ENCODE peak calls at places on chromosomes 11 and 22, in nine cellular contexts. D is cardiac muscle cell; T is trophoblast cell; K is A549; X is fibroblast of lung; W is heart right ventricle; Z is CD4-positive, alpha-beta T cell; A is IMR-90; U is left ventricle myocardium inferior. S is an unnamed sample.

GRCh38 chr22:26534874-26535470 is 22.7 kb upstream of the TFIP11 start:
- DNase-seq in D (no peak), T (no peak), K (no peak), X (no peak), W (no peak), Z (no peak), A (no peak), U (no peak), S (no peak)

GRCh38 chr11:16239130-16240105 is 116.9 kb downstream of the SOX6 start:
- DNase-seq in D (peak), T (no peak), K (no peak), X (peak), W (no peak), Z (no peak), A (peak), U (no peak), S (no peak)

GRCh38 chr11:2927851-2928604 is 1.2 kb downstream of the PHLDA2 start:
- DNase-seq in D (no peak), T (no peak), K (peak), X (peak), W (no peak), Z (no peak), A (peak), U (peak), S (no peak)

GRCh38 chr11:114195981-114196731 is 100.0 kb upstream of the NNMT start:
- DNase-seq in D (no peak), T (peak), K (no peak), X (no peak), W (no peak), Z (no peak), A (no peak), U (no peak), S (peak)

GRCh38 chr22:50548046-50548912 is 2.6 kb downstream of the KLHDC7B start:
- DNase-seq in D (no peak), T (no peak), K (no peak), X (no peak), W (no peak), Z (peak), A (no peak), U (no peak), S (no peak)

GRCh38 chr11:103281301-103281700 is 172.1 kb downstream of the DYNC2H1 start:
- DNase-seq in D (no peak), T (peak), K (no peak), X (peak), W (no peak), Z (no peak), A (peak), U (no peak), S (no peak)

GRCh38 chr11:1270476-1270875 is 39.0 kb downstream of the TOLLIP start:
- DNase-seq in D (no peak), T (no peak), K (no peak), X (no peak), W (no peak), Z (no peak), A (no peak), U (no peak), S (no peak)

GRCh38 chr11:61700221-61700620 is 20.0 kb downstream of the DAGLA start:
- DNase-seq in D (peak), T (peak), K (peak), X (peak), W (no peak), Z (no peak), A (peak), U (no peak), S (peak)

GRCh38 chr22:28348613-28349012 is 331.0 kb downstream of the TTC28 start:
- DNase-seq in D (no peak), T (no peak), K (no peak), X (no peak), W (no peak), Z (no peak), A (no peak), U (no peak), S (no peak)

GRCh38 chr11:32090774-32091370 is at the start of gene RCN1:
- DNase-seq in D (peak), T (peak), K (peak), X (peak), W (peak), Z (no peak), A (peak), U (peak), S (no peak)

DNA sequence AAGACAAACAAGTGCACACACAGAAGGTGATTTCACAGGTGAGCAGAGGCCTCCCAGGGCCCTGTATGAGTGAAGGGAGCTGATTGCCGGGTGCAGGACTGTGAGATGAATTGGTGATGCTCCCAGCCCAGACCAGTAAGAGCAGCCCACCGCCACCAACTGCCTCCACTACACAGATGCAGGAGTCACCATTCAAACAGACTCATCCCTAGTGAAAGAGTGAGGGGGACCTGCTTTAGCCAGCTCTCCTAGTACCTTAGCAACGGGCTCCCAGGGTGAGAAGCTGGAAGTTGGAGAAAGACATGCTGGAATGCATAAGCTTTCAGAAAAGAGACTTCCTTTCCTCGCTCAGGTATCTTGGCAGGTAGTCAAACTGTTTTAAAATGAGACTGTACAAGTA is 146.1 kb downstream of the ATXN10 start:
- DNase-seq in D (no peak), T (no peak), K (no peak), X (no peak), W (no peak), Z (no peak), A (no peak), U (no peak), S (no peak)
- H3K27ac ChIP-seq in D (peak), T (no peak), K (no peak), X (no peak), W (no peak), Z (no peak), A (no peak), U (peak), S (no peak)

GRCh38 chr11:117145393-117145761 is 1.3 kb downstream of the PAFAH1B2 start:
- DNase-seq in D (peak), T (no peak), K (peak), X (peak), W (no peak), Z (no peak), A (peak), U (no peak), S (no peak)

GRCh38 chr11:117143871-117144476 is at the start of gene PAFAH1B2:
- DNase-seq in D (peak), T (peak), K (peak), X (peak), W (peak), Z (peak), A (peak), U (peak), S (peak)

GRCh38 chr11:117143390-117143789 is 697 bp upstream of the PAFAH1B2 start:
- DNase-seq in D (peak), T (no peak), K (peak), X (peak), W (peak), Z (no peak), A (peak), U (peak), S (no peak)

GRCh38 chr11:117144477-117145392 is 648 bp downstream of the PAFAH1B2 start:
- DNase-seq in D (peak), T (peak), K (peak), X (peak), W (peak), Z (peak), A (peak), U (peak), S (no peak)

DNA sequence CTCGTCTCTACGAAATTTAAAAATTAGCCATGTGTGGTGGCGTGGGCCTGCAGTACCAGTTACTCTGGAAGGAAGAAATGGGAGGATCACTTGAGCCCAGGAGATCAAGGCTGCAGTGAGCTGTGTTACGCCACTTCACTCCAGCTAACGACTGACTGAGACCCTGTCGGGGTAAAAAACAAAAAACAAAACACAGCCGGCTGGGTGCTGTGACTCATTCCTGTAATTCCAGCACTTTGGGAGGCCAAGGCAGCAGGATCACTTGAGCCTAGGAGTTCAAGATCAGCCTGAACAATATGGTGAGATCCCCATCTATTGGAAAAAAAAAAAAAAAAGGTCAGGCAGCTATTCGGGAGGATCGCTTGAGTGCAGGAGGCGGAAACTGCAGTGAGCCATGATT is 2.4 kb downstream of the PAFAH1B2 start:
- DNase-seq in D (no peak), T (peak), K (no peak), X (peak), W (no peak), Z (no peak), A (peak), U (no peak), S (no peak)
- H3K27ac ChIP-seq in D (peak), T (no peak), K (no peak), X (peak), W (peak), Z (no peak), A (no peak), U (peak), S (no peak)

GRCh38 chr11:66115638-66116410 is 45.8 kb downstream of the PACS1 start:
- DNase-seq in D (no peak), T (no peak), K (no peak), X (no peak), W (no peak), Z (no peak), A (peak), U (no peak), S (no peak)

GRCh38 chr11:66119348-66120133 is 49.5 kb downstream of the PACS1 start:
- DNase-seq in D (no peak), T (peak), K (peak), X (peak), W (no peak), Z (no peak), A (peak), U (no peak), S (no peak)

GRCh38 chr11:66121453-66121852 is 51.4 kb downstream of the PACS1 start:
- DNase-seq in D (no peak), T (no peak), K (no peak), X (no peak), W (no peak), Z (no peak), A (no peak), U (no peak), S (no peak)

GRCh38 chr11:66116576-66117361 is 46.7 kb downstream of the PACS1 start:
- DNase-seq in D (no peak), T (no peak), K (no peak), X (no peak), W (no peak), Z (no peak), A (no peak), U (no peak), S (no peak)

GRCh38 chr11:66118847-66119246 is 48.8 kb downstream of the PACS1 start:
- DNase-seq in D (peak), T (no peak), K (no peak), X (no peak), W (no peak), Z (no peak), A (no peak), U (no peak), S (no peak)
- H3K27ac ChIP-seq in D (peak), T (peak), K (peak), X (peak), W (peak), Z (peak), A (peak), U (peak), S (peak)

GRCh38 chr11:130641884-130642283 is 193.4 kb downstream of the ADAMTS15 start:
- DNase-seq in D (no peak), T (no peak), K (no peak), X (no peak), W (no peak), Z (no peak), A (no peak), U (no peak), S (no peak)
- H3K27ac ChIP-seq in D (no peak), T (no peak), K (no peak), X (no peak), W (no peak), Z (no peak), A (no peak), U (no peak), S (no peak)

DNA sequence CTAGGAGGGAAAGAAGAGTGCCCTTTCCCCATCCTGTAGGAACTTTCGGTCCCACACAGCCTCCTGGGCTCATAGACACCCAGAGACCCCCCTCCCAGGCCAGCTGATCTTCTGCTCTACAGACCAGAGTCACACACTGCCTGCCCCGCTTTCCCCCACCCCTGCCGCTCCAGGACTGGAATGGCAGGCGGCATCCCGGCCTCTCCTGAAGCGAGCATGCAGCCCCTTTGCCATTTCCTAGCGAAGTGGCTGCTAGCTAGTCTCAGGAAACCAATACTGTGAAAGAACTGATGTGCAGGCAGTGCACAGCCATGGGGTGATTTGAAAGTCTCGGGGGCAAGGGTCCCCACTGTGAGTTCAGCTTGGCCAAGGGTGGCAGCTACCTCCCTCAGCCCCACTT is 8.3 kb downstream of the PICK1 start:
- DNase-seq in D (no peak), T (no peak), K (no peak), X (no peak), W (no peak), Z (no peak), A (no peak), U (no peak), S (no peak)
- H3K27ac ChIP-seq in D (no peak), T (no peak), K (no peak), X (no peak), W (no peak), Z (no peak), A (no peak), U (no peak), S (no peak)

S was measured in epithelial cell of prostate.